ENCODE peak calls at places on chromosomes 1 and 21, in four cellular contexts. One of them, this sample, is unnamed.

GRCh38 chr1:199172286-199173124 is 533.7 kb downstream of the PTPRC start:
- DNase-seq in BE2C: no peak
- DNase-seq in neural progenitor cell: no peak
- DNase-seq in stomach: no peak
- DNase-seq in this sample: no peak

GRCh38 chr1:231093158-231093922 is 53.3 kb upstream of the FAM89A start:
- DNase-seq in BE2C: no peak
- DNase-seq in neural progenitor cell: peak; percentile 81
- DNase-seq in stomach: no peak
- DNase-seq in this sample: no peak

GRCh38 chr1:206866062-206866461 is 639 bp downstream of the IL20 start:
- DNase-seq in stomach: no peak
- DNase-seq in neural progenitor cell: no peak
- DNase-seq in BE2C: no peak
- DNase-seq in this sample: no peak

GRCh38 chr1:113191579-113192076 is 118.6 kb downstream of the LRIG2 start:
- DNase-seq in neural progenitor cell: no peak
- DNase-seq in stomach: no peak
- DNase-seq in BE2C: no peak
- DNase-seq in this sample: peak; percentile 68

GRCh38 chr1:50105430-50105829 is 3.3 kb upstream of the ELAVL4 start:
- DNase-seq in neural progenitor cell: no peak
- DNase-seq in stomach: no peak
- DNase-seq in BE2C: peak; percentile 31
- DNase-seq in this sample: no peak

GRCh38 chr21:16116798-16117197 is 387.0 kb downstream of the USP25 start:
- DNase-seq in stomach: no peak
- DNase-seq in neural progenitor cell: no peak
- DNase-seq in BE2C: no peak
- DNase-seq in this sample: no peak

GRCh38 chr1:160800142-160800541 is 4.2 kb downstream of the LY9 start:
- DNase-seq in neural progenitor cell: no peak
- DNase-seq in stomach: no peak
- DNase-seq in BE2C: no peak
- DNase-seq in this sample: no peak

GRCh38 chr1:27349784-27350672 is 8.2 kb downstream of the SYTL1 start:
- DNase-seq in stomach: peak; percentile 79
- DNase-seq in BE2C: peak; percentile 72
- DNase-seq in neural progenitor cell: peak; percentile 92
- DNase-seq in this sample: peak; percentile 72

GRCh38 chr21:25396135-25396711 is 211.1 kb downstream of the MRPL39 start:
- DNase-seq in neural progenitor cell: no peak
- DNase-seq in BE2C: no peak
- DNase-seq in stomach: no peak
- DNase-seq in this sample: no peak

GRCh38 chr1:74835046-74835445 is 102.1 kb downstream of the TYW3 start:
- DNase-seq in BE2C: no peak
- DNase-seq in neural progenitor cell: no peak
- DNase-seq in stomach: no peak
- DNase-seq in this sample: no peak

GRCh38 chr1:118949317-118949716 is 38.8 kb downstream of the TBX15 start:
- DNase-seq in BE2C: no peak
- DNase-seq in neural progenitor cell: no peak
- DNase-seq in stomach: no peak
- DNase-seq in this sample: no peak

GRCh38 chr21:19607983-19608668 is 1204.5 kb upstream of the TMPRSS15 start:
- DNase-seq in BE2C: peak; percentile 37
- DNase-seq in neural progenitor cell: peak; percentile 17
- DNase-seq in stomach: no peak
- DNase-seq in this sample: no peak
- H3K9me3 ChIP-seq in BE2C: no peaks in the 10 kb centered on the region
- H3K9me3 ChIP-seq in neural progenitor cell: no peaks in the 10 kb centered on the region
- H3K9me3 ChIP-seq in stomach: no peaks in the 10 kb centered on the region
- H3K9me3 ChIP-seq in this sample: no peaks in the 10 kb centered on the region

DNA sequence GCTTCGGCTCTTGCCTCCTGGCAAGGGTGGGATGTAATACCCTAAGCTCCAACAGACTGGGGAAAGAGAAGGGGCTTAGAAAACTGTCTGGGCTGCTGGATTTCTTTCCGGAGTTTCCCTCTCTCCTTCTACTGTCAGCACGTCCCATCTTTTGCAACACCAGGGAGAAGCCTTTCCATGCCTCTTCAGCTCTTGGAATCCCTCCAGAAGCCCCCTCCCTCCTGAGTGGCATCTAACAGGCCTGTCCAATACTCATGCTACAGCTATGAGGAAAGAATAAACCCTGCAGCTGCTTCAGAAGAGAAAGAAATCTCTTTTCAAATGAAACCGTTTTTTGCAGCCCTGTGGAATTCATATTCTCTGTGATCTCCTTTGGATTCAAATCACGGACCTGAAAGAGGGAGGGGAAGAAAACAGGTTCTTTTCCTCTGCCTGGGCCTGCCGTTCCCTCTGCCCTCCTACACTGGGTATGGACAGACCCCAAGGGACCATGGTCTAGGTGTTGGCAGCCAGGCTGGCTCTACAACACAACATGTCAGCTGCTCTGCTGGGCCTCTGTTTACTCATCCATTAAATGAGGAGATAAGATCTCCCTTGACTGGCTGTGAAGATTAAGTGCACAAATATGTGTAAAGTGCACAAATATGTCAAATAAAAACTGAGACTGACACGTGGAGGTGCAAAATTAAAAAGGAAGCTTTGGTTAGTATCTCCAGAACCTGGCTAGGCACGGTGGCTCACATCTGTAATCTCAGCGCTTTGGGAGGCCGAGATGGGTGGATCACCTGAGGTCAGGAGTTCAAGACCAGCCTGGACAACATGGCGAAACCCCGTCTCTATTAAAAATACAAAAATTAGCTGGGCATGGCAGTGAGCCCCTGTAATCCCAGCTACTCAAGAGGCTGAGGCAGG is 6.0 kb upstream of the CAPN2 start:
- DNase-seq in BE2C: peak; percentile 55
- DNase-seq in neural progenitor cell: no peak
- DNase-seq in stomach: peak; percentile 56
- DNase-seq in this sample: peak; percentile 42
- H3K4me3 ChIP-seq in BE2C: no peak overlapping the region
- H3K4me3 ChIP-seq in neural progenitor cell: no peak overlapping the region
- H3K4me3 ChIP-seq in stomach: no peak overlapping the region
- H3K4me3 ChIP-seq in this sample: no peak overlapping the region

GRCh38 chr1:235181561-235182245 is 20.7 kb upstream of the RBM34 start:
- DNase-seq in BE2C: no peak
- DNase-seq in neural progenitor cell: no peak
- DNase-seq in stomach: no peak
- DNase-seq in this sample: no peak
- H3K9me3 ChIP-seq in BE2C: no peaks in the 10 kb centered on the region
- H3K9me3 ChIP-seq in neural progenitor cell: no peaks in the 10 kb centered on the region
- H3K9me3 ChIP-seq in stomach: no peaks in the 10 kb centered on the region
- H3K9me3 ChIP-seq in this sample: no peaks in the 10 kb centered on the region

DNA sequence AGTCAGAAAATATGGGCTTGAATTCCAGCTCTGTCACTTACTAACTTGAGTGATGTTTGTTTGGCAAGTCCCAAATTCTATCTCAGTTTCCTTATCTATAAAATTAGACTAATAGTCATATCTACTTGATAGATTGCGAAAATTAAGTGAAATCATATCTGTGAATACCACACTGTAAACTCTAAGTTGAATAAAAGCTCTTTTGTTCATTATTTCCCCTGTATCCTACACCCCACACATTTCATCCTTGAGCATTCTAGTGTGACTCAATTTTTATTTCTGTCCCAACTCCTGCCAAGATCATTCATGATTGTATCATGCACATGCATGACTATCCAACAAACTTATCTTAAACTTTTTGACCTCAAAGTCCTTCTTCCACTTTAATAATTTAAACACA is 57.5 kb upstream of the NUF2 start:
- DNase-seq in BE2C: no peak
- DNase-seq in neural progenitor cell: no peak
- DNase-seq in stomach: no peak
- DNase-seq in this sample: no peak
- H3K4me3 ChIP-seq in BE2C: no peak overlapping the region
- H3K4me3 ChIP-seq in neural progenitor cell: no peak overlapping the region
- H3K4me3 ChIP-seq in stomach: no peak overlapping the region
- H3K4me3 ChIP-seq in this sample: no peak overlapping the region